ENCODE peak calls at places on chromosome 22, in five cellular contexts. V is body of pancreas, F is Caco-2, Q is thoracic aorta, E is ascending aorta. N is an unnamed sample.

GRCh38 chr22:42912049-42912448 is 55.0 kb upstream of the ARFGAP3 start:
- DNase-seq in V (no peak), Q (no peak), E (no peak), F (no peak), N (no peak)

GRCh38 chr22:42688914-42689275 is 31.8 kb downstream of the A4GALT start:
- DNase-seq in E (no peak), V (no peak), Q (no peak), F (peak; percentile 62), N (no peak)

GRCh38 chr22:33472462-33473344 is 414.5 kb upstream of the SYN3 start:
- DNase-seq in V (no peak), F (no peak), Q (no peak), E (no peak), N (peak; percentile 56)

GRCh38 chr22:17767236-17768065 is 6.8 kb downstream of the BID start:
- DNase-seq in E (no peak), F (no peak), V (no peak), Q (no peak), N (no peak)

GRCh38 chr22:46846154-46846831 is 83.8 kb downstream of the TBC1D22A start:
- DNase-seq in F (no peak), V (no peak), E (no peak), Q (no peak), N (no peak)

GRCh38 chr22:29476116-29476515 is 3.9 kb upstream of the NEFH start:
- DNase-seq in E (no peak), Q (no peak), F (no peak), V (no peak), N (no peak)

GRCh38 chr22:47380692-47381091 is 618.2 kb downstream of the TBC1D22A start:
- DNase-seq in V (no peak), E (peak; percentile 38), Q (no peak), F (peak; percentile 4), N (no peak)

GRCh38 chr22:43236401-43237166 is 49.6 kb upstream of the TTLL12 start:
- DNase-seq in V (peak; percentile 70), E (no peak), F (no peak), Q (no peak), N (no peak)

GRCh38 chr22:29475550-29475949 is 4.5 kb upstream of the NEFH start:
- DNase-seq in Q (no peak), V (no peak), F (no peak), E (no peak), N (no peak)

GRCh38 chr22:47067911-47068654 is 305.6 kb downstream of the TBC1D22A start:
- DNase-seq in F (no peak), Q (no peak), E (peak; percentile 18), V (no peak), N (no peak)

GRCh38 chr22:47195676-47196492 is 433.4 kb downstream of the TBC1D22A start:
- DNase-seq in F (no peak), E (peak; percentile 48), V (peak; percentile 11), Q (no peak), N (no peak)

GRCh38 chr22:44129614-44129976 is 51.1 kb upstream of the PARVG start:
- DNase-seq in V (no peak), E (no peak), F (no peak), Q (no peak), N (no peak)

GRCh38 chr22:30227438-30228228 is 18.9 kb downstream of the LIF start:
- DNase-seq in F (no peak), Q (no peak), V (no peak), E (no peak), N (no peak)

GRCh38 chr22:50191041-50191740 is 5.5 kb downstream of the TRABD start:
- DNase-seq in V (peak; percentile 50), F (no peak), Q (no peak), E (peak; percentile 87), N (no peak)

GRCh38 chr22:17159504-17159951 is 451 bp upstream of the HDHD5 start:
- DNase-seq in Q (peak; percentile 8), V (peak; percentile 46), F (peak; percentile 75), E (peak; percentile 76), N (no peak)

GRCh38 chr22:17860220-17860965 is 86.1 kb upstream of the BID start:
- DNase-seq in V (no peak), F (no peak), E (no peak), Q (no peak), N (no peak)

GRCh38 chr22:41062146-41062545 is 30.2 kb upstream of the EP300 start:
- DNase-seq in V (no peak), Q (no peak), E (no peak), F (no peak), N (no peak)

GRCh38 chr22:34096770-34097169 is 176.5 kb upstream of the LARGE1 start:
- DNase-seq in F (no peak), Q (no peak), V (no peak), E (no peak), N (no peak)

GRCh38 chr22:26550498-26551033 is 38.3 kb upstream of the TFIP11 start:
- DNase-seq in Q (no peak), V (peak; percentile 75), E (peak; percentile 70), F (no peak), N (peak; percentile 90)

GRCh38 chr22:26949193-26949592 is 291.8 kb downstream of the MIAT start:
- DNase-seq in F (peak; percentile 51), E (no peak), Q (no peak), V (no peak), N (no peak)

GRCh38 chr22:33787645-33788456 is 132.4 kb downstream of the LARGE1 start:
- DNase-seq in Q (no peak), V (no peak), E (no peak), F (no peak), N (no peak)

GRCh38 chr22:29382575-29383328 is 5.6 kb downstream of the AP1B1 start:
- DNase-seq in Q (no peak), E (peak; percentile 7), F (peak; percentile 87), V (peak; percentile 83), N (no peak)

GRCh38 chr22:26276530-26277200 is 107.4 kb downstream of the SEZ6L start:
- DNase-seq in F (no peak), Q (no peak), V (no peak), E (no peak), N (no peak)

GRCh38 chr22:41482319-41482935 is 13.5 kb downstream of the ACO2 start:
- DNase-seq in E (no peak), F (no peak), Q (no peak), V (no peak), N (no peak)

GRCh38 chr22:50084085-50084484 is 1.1 kb downstream of the MLC1 start:
- DNase-seq in Q (no peak), V (no peak), F (no peak), E (no peak), N (no peak)

GRCh38 chr22:22111267-22111751 is 128.7 kb upstream of the TOP3B start:
- DNase-seq in F (no peak), V (no peak), E (no peak), Q (no peak), N (no peak)

GRCh38 chr22:29784451-29785361 is 17.5 kb downstream of the UQCR10 start:
- DNase-seq in E (no peak), Q (no peak), V (peak; percentile 53), F (no peak), N (no peak)

DNA sequence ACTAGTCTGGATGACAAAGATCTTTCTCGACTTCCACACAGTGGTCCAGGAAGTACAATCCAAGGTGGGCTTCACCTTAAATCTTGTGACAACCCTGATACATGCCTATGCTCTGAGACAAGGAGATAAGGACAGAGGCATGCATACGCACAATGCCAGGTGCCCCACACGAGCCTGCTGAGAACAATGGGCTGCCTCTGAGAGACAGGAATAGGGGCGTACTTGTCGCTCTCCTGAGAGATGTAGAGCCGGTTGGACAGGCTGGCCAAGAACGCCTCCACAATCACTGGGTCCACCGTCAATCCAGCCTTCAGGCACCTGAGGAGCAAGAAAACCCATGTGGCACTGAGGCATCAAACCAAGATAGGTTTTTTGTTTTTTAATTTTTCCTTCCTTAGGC is 25.5 kb downstream of the SERPIND1 start:
- DNase-seq in Q (no peak), F (no peak), V (no peak), E (no peak), N (no peak)
- H3K36me3 ChIP-seq in Q (peaks cover 62% of the 10 kb centered on the region), F (no peaks in the 10 kb centered on the region), V (peaks cover 40% of the 10 kb centered on the region), E (peaks cover 81% of the 10 kb centered on the region), N (peaks cover 31% of the 10 kb centered on the region)

DNA sequence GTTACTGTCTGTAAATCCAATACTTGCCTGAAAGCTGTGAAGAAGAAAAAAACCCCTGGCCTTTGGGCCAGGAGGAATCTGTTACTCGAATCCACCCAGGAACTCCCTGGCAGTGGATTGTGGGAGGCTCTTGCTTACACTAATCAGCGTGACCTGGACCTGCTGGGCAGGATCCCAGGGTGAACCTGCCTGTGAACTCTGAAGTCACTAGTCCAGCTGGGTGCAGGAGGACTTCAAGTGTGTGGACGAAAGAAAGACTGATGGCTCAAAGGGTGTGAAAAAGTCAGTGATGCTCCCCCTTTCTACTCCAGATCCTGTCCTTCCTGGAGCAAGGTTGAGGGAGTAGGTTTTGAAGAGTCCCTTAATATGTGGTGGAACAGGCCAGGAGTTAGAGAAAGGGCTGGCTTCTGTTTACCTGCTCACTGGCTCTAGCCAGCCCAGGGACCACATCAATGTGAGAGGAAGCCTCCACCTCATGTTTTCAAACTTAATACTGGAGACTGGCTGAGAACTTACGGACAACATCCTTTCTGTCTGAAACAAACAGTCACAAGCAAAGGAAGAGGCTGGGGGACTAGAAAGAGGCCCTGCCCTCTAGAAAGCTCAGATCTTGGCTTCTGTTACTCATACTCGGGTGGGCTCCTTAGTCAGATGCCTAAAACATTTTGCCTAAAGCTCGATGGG is 13.5 kb downstream of the PIK3IP1 start:
- DNase-seq in E (no peak), F (no peak), V (no peak), Q (no peak), N (no peak)
- H3K36me3 ChIP-seq in E (peaks cover 62% of the 10 kb centered on the region), F (no peaks in the 10 kb centered on the region), V (peaks cover 19% of the 10 kb centered on the region), Q (peaks cover 67% of the 10 kb centered on the region), N (peaks cover 17% of the 10 kb centered on the region)

DNA sequence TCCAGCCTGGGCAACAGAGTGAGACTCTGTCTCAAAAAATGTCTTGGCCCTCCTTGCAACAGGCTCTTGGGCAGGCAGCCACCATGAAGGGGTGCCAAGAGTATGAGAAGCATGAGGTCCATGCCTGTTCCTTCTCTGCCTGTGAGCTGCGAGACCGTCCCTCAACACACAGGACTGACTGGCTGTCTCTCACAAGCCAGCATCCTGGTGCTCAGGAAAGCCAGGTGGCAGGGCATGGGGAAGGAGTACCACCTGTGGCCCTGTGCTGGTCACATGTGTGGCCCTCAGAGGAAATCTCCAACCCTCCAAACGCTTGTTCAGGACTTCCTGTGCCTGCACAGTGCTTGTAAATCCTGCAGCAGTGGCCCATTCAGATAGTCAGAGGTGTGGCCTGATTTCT is 83.2 kb downstream of the ATXN10 start:
- DNase-seq in F (no peak), Q (no peak), E (no peak), V (no peak), N (no peak)
- H3K36me3 ChIP-seq in F (no peaks in the 10 kb centered on the region), Q (no peaks in the 10 kb centered on the region), E (no peaks in the 10 kb centered on the region), V (no peaks in the 10 kb centered on the region), N (peaks cover 4% of the 10 kb centered on the region)

DNA sequence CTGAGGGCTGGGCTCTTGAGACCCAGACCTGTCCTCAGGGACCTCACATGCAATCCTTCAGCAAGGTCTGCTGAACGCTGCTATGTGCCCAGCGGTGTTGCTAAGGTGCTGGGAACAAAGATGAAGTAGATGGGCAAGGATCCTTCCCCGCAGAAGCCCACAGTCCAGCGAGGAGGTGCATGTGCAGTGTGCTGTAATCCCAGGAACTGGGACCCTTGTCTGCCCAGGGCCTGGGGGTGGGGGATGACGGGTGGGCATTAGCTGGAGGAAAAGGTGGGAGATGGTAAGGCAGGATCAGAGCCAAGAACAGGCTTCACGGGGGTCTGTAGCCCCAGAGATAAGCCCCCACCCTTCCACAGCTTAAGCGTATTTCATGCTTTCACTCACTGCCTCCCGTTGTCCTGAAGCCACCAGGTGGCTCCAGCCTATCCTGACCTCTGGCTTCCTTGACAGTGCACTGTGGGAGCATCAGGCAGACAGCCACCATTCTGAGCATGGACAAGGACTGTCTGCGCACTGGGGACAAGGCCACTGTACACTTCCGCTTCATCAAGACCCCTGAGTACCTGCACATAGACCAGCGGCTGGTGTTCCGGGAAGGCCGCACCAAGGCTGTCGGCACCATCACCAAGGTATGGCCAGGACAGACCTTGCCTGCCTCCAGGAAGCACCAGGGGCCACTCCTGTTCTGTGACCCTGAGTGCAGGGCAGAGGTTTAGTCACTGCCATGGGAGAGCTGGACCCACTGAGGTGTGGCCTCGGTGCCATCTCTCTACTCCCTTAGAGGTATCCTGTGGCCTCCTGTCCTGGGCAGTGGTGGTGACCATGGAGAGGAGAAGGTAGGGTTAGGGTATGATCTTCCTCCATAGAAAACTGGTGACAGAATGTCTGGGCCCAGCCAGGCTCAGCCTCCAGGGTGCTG is 22.0 kb downstream of the GTPBP1 start:
- DNase-seq in E (no peak), F (no peak), V (no peak), Q (no peak), N (no peak)
- H3K36me3 ChIP-seq in E (peaks cover 80% of the 10 kb centered on the region), F (peaks cover 11% of the 10 kb centered on the region), V (peaks cover 57% of the 10 kb centered on the region), Q (peaks cover 78% of the 10 kb centered on the region), N (peaks cover 60% of the 10 kb centered on the region)